ENCODE peak calls at places on chromosomes 12 and 14, in eight cellular contexts. Z, Q, E, B, T, K, J and X are unnamed samples. For H3K36me3 and H3K4me1, the result is how much of the 10 kb centered on the place peaks cover.

GRCh38 chr14:90495357-90496276 is 98.8 kb downstream of the CALM1 start:
- DNase-seq in J (peak), K (peak), B (peak), T (no peak), Z (no peak), Q (peak), E (no peak), X (peak)

GRCh38 chr14:91140672-91141071 is 26.8 kb downstream of the DGLUCY start:
- DNase-seq in B (no peak), Q (no peak), T (no peak), J (peak), K (peak), E (no peak), Z (no peak), X (peak)

GRCh38 chr14:78764240-78764639 is 594.1 kb downstream of the NRXN3 start:
- DNase-seq in Q (no peak), T (no peak), E (no peak), B (no peak), K (peak), Z (no peak), J (no peak), X (no peak)

GRCh38 chr12:26410686-26411085 is 215.3 kb downstream of the SSPN start:
- DNase-seq in Z (no peak), K (no peak), T (no peak), B (no peak), J (no peak), Q (no peak), E (no peak), X (no peak)

GRCh38 chr12:55929306-55929791 is 1.6 kb upstream of the DGKA start:
- DNase-seq in T (peak), Z (peak), K (no peak), B (peak), J (peak), Q (peak), E (no peak), X (no peak)

GRCh38 chr12:79933580-79934264 is 1.2 kb downstream of the PPP1R12A start:
- DNase-seq in K (peak), B (no peak), E (no peak), Z (peak), T (no peak), J (no peak), Q (peak), X (peak)

GRCh38 chr14:99321236-99321925 is 49.4 kb upstream of the BCL11B start:
- DNase-seq in Q (no peak), E (no peak), J (no peak), Z (peak), T (no peak), B (no peak), K (no peak), X (no peak)

GRCh38 chr12:65728913-65729793 is 95.1 kb upstream of the HMGA2 start:
- DNase-seq in J (no peak), T (no peak), Q (no peak), E (no peak), B (no peak), K (peak), Z (no peak), X (no peak)

GRCh38 chr14:24062216-24062980 is 9.0 kb upstream of the CPNE6 start:
- DNase-seq in Z (no peak), B (no peak), Q (no peak), K (no peak), T (no peak), J (no peak), E (no peak), X (no peak)

GRCh38 chr12:114729731-114730130 is 45.8 kb upstream of the TBX3 start:
- DNase-seq in Q (no peak), Z (no peak), J (no peak), E (no peak), B (no peak), K (peak), T (no peak), X (no peak)

GRCh38 chr14:37515761-37516160 is 79.3 kb downstream of the FOXA1 start:
- DNase-seq in Q (no peak), T (no peak), J (no peak), K (no peak), B (no peak), E (no peak), Z (no peak), X (no peak)

GRCh38 chr12:116537149-116537904 is 21.9 kb upstream of the MAP1LC3B2 start:
- DNase-seq in E (no peak), B (no peak), T (no peak), Z (no peak), K (no peak), Q (no peak), J (no peak), X (no peak)
- H3K36me3 ChIP-seq in E (under half), B (under half), T (under half), Z (under half), K (under half), Q (under half), J (under half), X (under half)

GRCh38 chr12:4604684-4605193 is 42.7 kb downstream of the DYRK4 start:
- DNase-seq in E (peak), Z (peak), K (peak), B (peak), T (peak), J (peak), Q (peak), X (peak)
- H3K4me3 ChIP-seq in E (peak), Z (peak), K (peak), B (peak), T (peak), J (peak), Q (peak), X (peak)

GRCh38 chr12:116143883-116144266 is 133.6 kb downstream of the MED13L start:
- DNase-seq in Z (no peak), K (peak), T (no peak), B (no peak), E (no peak), J (no peak), Q (no peak), X (no peak)

GRCh38 chr12:116141110-116141832 is 136.2 kb downstream of the MED13L start:
- DNase-seq in B (no peak), Q (no peak), K (no peak), T (no peak), E (no peak), J (no peak), Z (no peak), X (no peak)

GRCh38 chr12:116142936-116143882 is 134.3 kb downstream of the MED13L start:
- DNase-seq in B (no peak), Q (no peak), T (no peak), Z (no peak), K (peak), E (no peak), J (no peak), X (no peak)

GRCh38 chr12:116140559-116140958 is 136.9 kb downstream of the MED13L start:
- DNase-seq in J (no peak), T (no peak), B (no peak), E (no peak), Z (no peak), K (no peak), Q (no peak), X (no peak)

DNA sequence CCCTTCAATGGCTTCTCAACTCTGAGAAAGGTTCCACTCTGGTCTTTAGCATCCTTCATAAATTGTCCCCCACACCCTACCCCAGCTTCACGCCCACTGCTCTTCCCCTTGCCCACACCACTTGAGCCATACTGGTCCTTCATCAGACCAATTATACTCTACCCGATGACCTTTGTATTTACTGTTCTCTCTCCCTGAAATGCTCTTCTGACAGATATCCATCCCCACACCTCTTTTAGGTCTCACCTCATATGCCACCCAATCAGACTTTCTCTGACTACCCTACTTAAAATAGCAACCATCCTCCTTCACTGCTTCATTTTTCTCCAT is 135.7 kb downstream of the MED13L start:
- DNase-seq in J (no peak), Z (no peak), E (no peak), T (no peak), B (no peak), Q (no peak), K (no peak), X (no peak)
- H3K4me1 ChIP-seq in J (under half), Z (under half), E (half or more), T (under half), B (under half), Q (under half), K (under half), X (under half)

GRCh38 chr12:359091-359490 is 30.0 kb downstream of the KDM5A start:
- DNase-seq in T (no peak), K (no peak), Z (no peak), Q (no peak), B (no peak), J (no peak), E (no peak), X (no peak)
- H3K36me3 ChIP-seq in T (under half), K (under half), Z (under half), Q (under half), B (under half), J (half or more), E (half or more), X (under half)

GRCh38 chr14:61343991-61344405 is 22.6 kb downstream of the PRKCH start:
- DNase-seq in Q (peak), Z (peak), E (no peak), J (no peak), B (peak), T (no peak), K (no peak), X (no peak)

GRCh38 chr14:61343471-61343870 is 22.1 kb downstream of the PRKCH start:
- DNase-seq in Q (no peak), K (no peak), T (no peak), Z (no peak), B (no peak), J (no peak), E (no peak), X (no peak)

GRCh38 chr14:61342486-61342885 is 21.1 kb downstream of the PRKCH start:
- DNase-seq in T (peak), Z (peak), J (no peak), B (peak), Q (peak), E (no peak), K (no peak), X (no peak)

GRCh38 chr14:61341275-61342210 is 20.2 kb downstream of the PRKCH start:
- DNase-seq in Z (peak), B (peak), T (no peak), Q (peak), J (no peak), E (no peak), K (peak), X (no peak)

GRCh38 chr14:61342941-61343340 is 21.6 kb downstream of the PRKCH start:
- DNase-seq in B (no peak), E (no peak), Q (no peak), J (no peak), Z (no peak), T (no peak), K (no peak), X (no peak)
- H3K4me3 ChIP-seq in B (peak), E (no peak), Q (peak), J (no peak), Z (peak), T (no peak), K (no peak), X (no peak)

GRCh38 chr14:68959035-68959434 is 20.1 kb downstream of the ACTN1 start:
- DNase-seq in B (no peak), T (no peak), Q (no peak), J (no peak), E (no peak), K (no peak), Z (no peak), X (no peak)
- H3K4me1 ChIP-seq in B (half or more), T (under half), Q (half or more), J (half or more), E (half or more), K (half or more), Z (under half), X (under half)

DNA sequence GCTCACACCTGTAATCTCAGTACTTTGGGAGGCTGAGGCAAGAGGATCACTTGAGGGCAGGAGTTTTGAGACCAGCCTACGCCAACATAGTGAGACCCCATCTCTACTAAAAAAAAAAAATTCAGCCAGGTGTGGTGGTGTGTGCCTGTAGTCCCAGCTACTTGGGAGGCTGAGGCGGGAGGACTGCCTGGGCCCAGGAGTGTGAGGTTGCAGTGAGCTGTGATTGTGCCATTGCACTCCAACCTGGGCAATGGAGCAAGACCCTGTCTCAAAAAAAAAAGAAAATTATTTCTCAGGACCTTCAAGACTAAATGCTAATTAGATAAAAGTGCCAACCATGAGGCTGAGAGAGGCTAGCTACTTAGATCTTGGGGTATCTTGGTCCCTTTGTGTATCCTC is 23.5 kb downstream of the OTUB2 start:
- DNase-seq in B (no peak), E (no peak), Z (no peak), Q (no peak), J (no peak), K (no peak), T (no peak), X (no peak)
- H3K36me3 ChIP-seq in B (half or more), E (half or more), Z (half or more), Q (under half), J (half or more), K (half or more), T (under half), X (half or more)